ENCODE peak calls at places on chromosomes 13 and 19, in six cellular contexts. Z is IMR-90, U is A549, T is GM12878, W is HepG2, A is K562. S is an unnamed sample.

GRCh38 chr19:4910594-4911273 is 1.4 kb downstream of the UHRF1 start:
- DNase-seq in Z (peak), W (no peak), U (peak), T (no peak), A (peak), S (no peak)

GRCh38 chr19:28065026-28065425 is 1147.9 kb downstream of the UQCRFS1 start:
- DNase-seq in A (no peak), W (no peak), T (no peak), Z (no peak), U (no peak), S (no peak)

GRCh38 chr19:17532557-17532956 is 21.1 kb downstream of the PGLS start:
- DNase-seq in W (no peak), Z (no peak), A (no peak), U (no peak), T (no peak), S (no peak)

GRCh38 chr13:85725433-85725832 is 73.8 kb downstream of the SLITRK6 start:
- DNase-seq in W (no peak), Z (no peak), A (no peak), T (no peak), U (no peak), S (no peak)

GRCh38 chr19:19480688-19481087 is 34.7 kb downstream of the TSSK6 start:
- DNase-seq in Z (no peak), W (no peak), T (peak), A (no peak), U (no peak), S (no peak)

GRCh38 chr19:45595814-45596213 is 6.2 kb downstream of the GPR4 start:
- DNase-seq in Z (peak), U (no peak), W (no peak), A (no peak), T (no peak), S (no peak)

GRCh38 chr13:98606296-98606695 is 29.4 kb upstream of the STK24 start:
- DNase-seq in U (no peak), Z (no peak), T (no peak), A (no peak), W (no peak), S (no peak)

GRCh38 chr13:29497137-29497654 is 98.3 kb downstream of the SLC7A1 start:
- DNase-seq in A (no peak), U (no peak), T (no peak), Z (peak), W (no peak), S (no peak)

GRCh38 chr13:23619073-23619855 is 49.1 kb downstream of the TNFRSF19 start:
- DNase-seq in A (no peak), W (no peak), Z (no peak), U (no peak), T (no peak), S (no peak)

GRCh38 chr13:108915634-108916497 is 286.5 kb downstream of the MYO16 start:
- DNase-seq in U (peak), Z (peak), T (peak), A (peak), W (peak), S (peak)

GRCh38 chr13:93496985-93497673 is 270.5 kb downstream of the GPC6 start:
- DNase-seq in Z (no peak), U (no peak), A (no peak), W (no peak), T (no peak), S (peak)

GRCh38 chr13:25860862-25861261 is 191.0 kb downstream of the SHISA2 start:
- DNase-seq in W (no peak), T (no peak), A (no peak), U (no peak), Z (peak), S (no peak)

GRCh38 chr19:42114412-42114811 is 17.8 kb downstream of the POU2F2 start:
- DNase-seq in Z (no peak), W (no peak), A (no peak), U (no peak), T (peak), S (no peak)

GRCh38 chr13:75132800-75133695 is 348.9 kb downstream of the TBC1D4 start:
- DNase-seq in Z (no peak), A (no peak), U (no peak), T (no peak), W (no peak), S (no peak)

GRCh38 chr13:90999401-90999800 is 348.1 kb upstream of the MIR17HG start:
- DNase-seq in Z (no peak), W (no peak), A (no peak), U (no peak), T (no peak), S (no peak)

GRCh38 chr19:19548915-19549537 is 11.0 kb downstream of the CILP2 start:
- DNase-seq in U (no peak), Z (peak), W (no peak), T (no peak), A (no peak), S (no peak)

GRCh38 chr19:35719402-35720162 is 1.8 kb downstream of the KMT2B start:
- DNase-seq in A (no peak), T (no peak), U (no peak), W (peak), Z (no peak), S (no peak)

GRCh38 chr19:37933965-37934364 is 27.0 kb downstream of the SIPA1L3 start:
- DNase-seq in U (peak), W (peak), T (no peak), Z (peak), A (no peak), S (peak)

GRCh38 chr19:1206063-1206732 is 620 bp downstream of the STK11 start:
- DNase-seq in A (no peak), T (no peak), W (no peak), Z (no peak), U (no peak), S (no peak)

GRCh38 chr19:30784850-30785459 is 412.8 kb downstream of the ZNF536 start:
- DNase-seq in U (peak), Z (peak), W (peak), T (no peak), A (peak), S (peak)

GRCh38 chr19:44207126-44207803 is 5.1 kb upstream of the ZNF227 start:
- DNase-seq in W (peak), A (peak), T (peak), Z (peak), U (peak), S (peak)

GRCh38 chr19:50501568-50502475 is 9.2 kb downstream of the JOSD2 start:
- DNase-seq in T (no peak), U (no peak), A (no peak), Z (no peak), W (no peak), S (no peak)

GRCh38 chr13:60435762-60436374 is 38.8 kb downstream of the TDRD3 start:
- DNase-seq in Z (no peak), T (no peak), A (no peak), W (no peak), U (no peak), S (no peak)

GRCh38 chr13:41216160-41216559 is 21.8 kb upstream of the KBTBD7 start:
- DNase-seq in A (no peak), U (no peak), W (peak), T (no peak), Z (peak), S (no peak)

GRCh38 chr13:70568571-70568970 is 460.3 kb upstream of the KLHL1 start:
- DNase-seq in Z (peak), U (peak), T (peak), W (peak), A (peak), S (peak)

GRCh38 chr13:98484289-98485219 is 92.4 kb downstream of the STK24 start:
- DNase-seq in T (no peak), A (peak), U (peak), W (peak), Z (peak), S (peak)

GRCh38 chr13:41494202-41494601 is 36.9 kb downstream of the RGCC start:
- DNase-seq in Z (no peak), A (no peak), W (no peak), T (no peak), U (no peak), S (no peak)

GRCh38 chr13:71672527-71672926 is 194.5 kb downstream of the DACH1 start:
- DNase-seq in W (no peak), A (no peak), T (no peak), U (no peak), Z (peak), S (peak)

GRCh38 chr19:28297036-28297435 is 915.9 kb downstream of the UQCRFS1 start:
- DNase-seq in A (no peak), Z (no peak), T (no peak), U (no peak), W (no peak), S (no peak)

GRCh38 chr19:30017172-30017571 is 75.1 kb downstream of the URI1 start:
- DNase-seq in Z (no peak), A (no peak), T (peak), W (no peak), U (no peak), S (no peak)

GRCh38 chr13:66492479-66492878 is 737.7 kb downstream of the PCDH9 start:
- DNase-seq in A (peak), U (peak), W (peak), T (no peak), Z (no peak), S (peak)

GRCh38 chr19:14004619-14005380 is 1.3 kb downstream of the RFX1 start:
- DNase-seq in Z (no peak), U (no peak), A (peak), T (peak), W (peak), S (no peak)

GRCh38 chr19:18440421-18440877 is 2.5 kb upstream of the ISYNA1 start:
- DNase-seq in W (peak), U (peak), T (no peak), Z (no peak), A (peak), S (no peak)

GRCh38 chr19:41527079-41527478 is 48.9 kb upstream of the CEACAM21 start:
- DNase-seq in T (no peak), W (no peak), A (no peak), Z (no peak), U (no peak), S (no peak)

GRCh38 chr13:42575938-42576337 is 2.0 kb downstream of the TNFSF11 start:
- DNase-seq in Z (no peak), T (no peak), U (no peak), A (no peak), W (no peak), S (no peak)

GRCh38 chr19:8611890-8612806 is 1.6 kb upstream of the ADAMTS10 start:
- DNase-seq in T (no peak), U (peak), W (no peak), Z (peak), A (no peak), S (no peak)

GRCh38 chr13:76512676-76513277 is 373.4 kb downstream of the KCTD12 start:
- DNase-seq in T (no peak), Z (peak), A (no peak), W (no peak), U (peak), S (no peak)

GRCh38 chr19:31214086-31214485 is 135.2 kb downstream of the TSHZ3 start:
- DNase-seq in W (no peak), U (peak), A (peak), Z (peak), T (no peak), S (no peak)

GRCh38 chr19:13269348-13269747 is 119.1 kb downstream of the IER2 start:
- DNase-seq in W (no peak), A (no peak), T (no peak), U (no peak), Z (no peak), S (no peak)

GRCh38 chr13:48437381-48437780 is 24.5 kb upstream of the LPAR6 start:
- DNase-seq in Z (peak), W (no peak), A (no peak), U (no peak), T (no peak), S (no peak)

GRCh38 chr19:56253737-56254136 is 18.8 kb upstream of the EDDM13 start:
- DNase-seq in T (no peak), Z (peak), U (peak), W (peak), A (peak), S (peak)
- TF ChIP-seq BHLHE40 in T (no peak), Z (no peak), U (no peak), W (no peak), A (no peak), S (no peak)

GRCh38 chr13:79245937-79246574 is 160.0 kb downstream of the RBM26 start:
- DNase-seq in U (no peak), T (peak), Z (no peak), A (no peak), W (no peak), S (peak)
- TF ChIP-seq BHLHE40 in U (no peak), T (no peak), Z (no peak), A (no peak), W (no peak), S (no peak)

DNA sequence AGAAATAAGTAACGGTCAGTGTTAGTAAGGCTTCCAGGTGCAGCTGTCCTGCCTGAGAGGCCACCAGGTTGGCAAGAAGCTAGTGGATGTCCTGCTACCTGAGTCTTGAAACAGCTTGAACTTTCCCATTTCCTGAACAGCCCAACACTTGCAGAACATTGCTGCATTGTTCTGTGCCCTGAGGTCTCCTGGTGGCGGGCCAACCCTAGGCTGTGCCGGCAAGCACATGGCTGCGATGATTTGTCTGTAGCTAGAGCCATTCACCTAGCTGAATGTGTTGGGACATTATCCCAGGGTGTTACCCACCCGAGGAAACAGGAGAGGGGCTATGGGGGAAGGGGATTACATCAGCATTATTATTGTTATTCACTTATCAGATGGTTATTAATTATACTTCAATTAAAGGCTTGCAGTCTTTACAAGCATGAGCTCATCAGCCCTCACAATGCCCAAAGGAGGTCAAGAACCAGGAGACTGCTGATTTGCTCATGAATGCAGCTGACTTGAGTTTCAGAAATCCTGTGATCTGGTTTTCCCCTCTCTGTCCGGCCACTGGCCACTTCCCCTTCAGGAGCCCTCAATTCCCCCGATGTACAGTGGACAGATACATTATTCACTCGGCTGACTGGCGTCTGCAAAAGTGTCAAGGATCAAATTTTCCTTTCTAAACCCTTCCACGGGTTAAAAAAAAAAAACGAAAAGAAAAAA is 187.6 kb upstream of the TSC22D1 start:
- DNase-seq in U (no peak), Z (no peak), T (no peak), W (no peak), A (no peak), S (no peak)
- TF ChIP-seq BHLHE40 in U (no peak), Z (no peak), T (no peak), W (no peak), A (no peak), S (no peak)

GRCh38 chr13:110698689-110699088 is 7.2 kb downstream of the CARS2 start:
- DNase-seq in W (no peak), A (no peak), Z (no peak), U (no peak), T (no peak), S (no peak)
- TF ChIP-seq BHLHE40 in W (no peak), A (no peak), Z (no peak), U (no peak), T (no peak), S (no peak)

S was measured in HEK293T.